ENCODE peak calls at places on chromosomes 4 and X, in seven cellular contexts. B is mammary epithelial cell; X is IMR-90; S is neural progenitor cell; P is right atrium auricular region; L is effector memory CD4-positive, alpha-beta T cell; T is transverse colon. Z is an unnamed sample.

GRCh38 chr4:99885063-99885664 is 9.1 kb downstream of the LAMTOR3 start:
- DNase-seq in B (peak; percentile 34), X (peak; percentile 38), S (peak; percentile 55), P (no peak), L (no peak), T (no peak), Z (no peak)

GRCh38 chr4:15482842-15483241 is 13.2 kb downstream of the CC2D2A start:
- DNase-seq in B (no peak), X (no peak), S (no peak), P (no peak), L (no peak), T (no peak), Z (no peak)

GRCh38 chr4:156335721-156336120 is 382.1 kb upstream of the CTSO start:
- DNase-seq in B (no peak), X (no peak), S (no peak), P (no peak), L (no peak), T (no peak), Z (no peak)

GRCh38 chrX:53556868-53557267 is 122.7 kb upstream of the HSD17B10 start:
- DNase-seq in B (no peak), X (no peak), S (no peak), P (no peak), L (no peak), T (no peak), Z (no peak)

GRCh38 chr4:72525938-72526337 is 43.1 kb downstream of the ADAMTS3 start:
- DNase-seq in B (peak; percentile 11), X (peak; percentile 43), S (no peak), P (no peak), L (no peak), T (no peak), Z (peak; percentile 22)

GRCh38 chr4:1499465-1499864 is 93.2 kb upstream of the NKX1-1 start:
- DNase-seq in B (no peak), X (no peak), S (no peak), P (no peak), L (no peak), T (no peak), Z (no peak)

GRCh38 chr4:10114607-10115006 is 2.0 kb downstream of the WDR1 start:
- DNase-seq in B (no peak), X (no peak), S (no peak), P (no peak), L (no peak), T (no peak), Z (no peak)

GRCh38 chr4:7956306-7957112 is 16.8 kb upstream of the AFAP1 start:
- DNase-seq in B (peak; percentile 92), X (peak; percentile 80), S (no peak), P (no peak), L (no peak), T (no peak), Z (peak; percentile 48)

GRCh38 chr4:48698029-48698901 is 81.8 kb downstream of the FRYL start:
- DNase-seq in B (peak; percentile 94), X (peak; percentile 85), S (peak; percentile 15), P (peak; percentile 73), L (no peak), T (peak; percentile 67), Z (peak; percentile 66)

GRCh38 chr4:125359363-125359762 is 44.6 kb downstream of the FAT4 start:
- DNase-seq in B (no peak), X (no peak), S (no peak), P (no peak), L (no peak), T (no peak), Z (no peak)

GRCh38 chrX:101291204-101291603 is at the start of gene TAF7L:
- DNase-seq in B (no peak), X (no peak), S (no peak), P (no peak), L (no peak), T (no peak), Z (no peak)

GRCh38 chr4:21202959-21203358 is 502.7 kb downstream of the PACRGL start:
- DNase-seq in B (no peak), X (no peak), S (no peak), P (no peak), L (no peak), T (no peak), Z (no peak)

GRCh38 chr4:21211836-21212235 is 511.6 kb downstream of the PACRGL start:
- DNase-seq in B (no peak), X (no peak), S (no peak), P (no peak), L (no peak), T (no peak), Z (no peak)

GRCh38 chr4:21209854-21210253 is 509.6 kb downstream of the PACRGL start:
- DNase-seq in B (no peak), X (no peak), S (no peak), P (no peak), L (no peak), T (no peak), Z (no peak)

GRCh38 chr4:21203416-21203815 is 503.2 kb downstream of the PACRGL start:
- DNase-seq in B (no peak), X (no peak), S (peak; percentile 8), P (no peak), L (no peak), T (no peak), Z (no peak)

GRCh38 chr4:21205821-21206531 is 505.7 kb downstream of the PACRGL start:
- DNase-seq in B (no peak), X (no peak), S (peak; percentile 19), P (no peak), L (no peak), T (no peak), Z (no peak)
- H3K4me3 ChIP-seq in B (no peak overlapping the region), X (no peak overlapping the region), S (no peak overlapping the region), P (no peak overlapping the region), L (no peak overlapping the region), T (no peak overlapping the region), Z (no peak overlapping the region)

GRCh38 chr4:95049838-95050237 is 292.1 kb downstream of the BMPR1B start:
- DNase-seq in B (no peak), X (peak; percentile 10), S (no peak), P (no peak), L (no peak), T (no peak), Z (no peak)

GRCh38 chr4:95050980-95051688 is 293.4 kb downstream of the BMPR1B start:
- DNase-seq in B (no peak), X (no peak), S (peak; percentile 78), P (no peak), L (no peak), T (no peak), Z (peak; percentile 7)

GRCh38 chr4:95048296-95048695 is 290.5 kb downstream of the BMPR1B start:
- DNase-seq in B (no peak), X (no peak), S (no peak), P (no peak), L (no peak), T (no peak), Z (no peak)

GRCh38 chr4:95051689-95052026 is 293.9 kb downstream of the BMPR1B start:
- DNase-seq in B (no peak), X (no peak), S (no peak), P (no peak), L (no peak), T (no peak), Z (no peak)
- H3K4me3 ChIP-seq in B (no peak overlapping the region), X (no peak overlapping the region), S (peak overlapping the region; percentile 10), P (no peak overlapping the region), L (no peak overlapping the region), T (no peak overlapping the region), Z (no peak overlapping the region)

DNA sequence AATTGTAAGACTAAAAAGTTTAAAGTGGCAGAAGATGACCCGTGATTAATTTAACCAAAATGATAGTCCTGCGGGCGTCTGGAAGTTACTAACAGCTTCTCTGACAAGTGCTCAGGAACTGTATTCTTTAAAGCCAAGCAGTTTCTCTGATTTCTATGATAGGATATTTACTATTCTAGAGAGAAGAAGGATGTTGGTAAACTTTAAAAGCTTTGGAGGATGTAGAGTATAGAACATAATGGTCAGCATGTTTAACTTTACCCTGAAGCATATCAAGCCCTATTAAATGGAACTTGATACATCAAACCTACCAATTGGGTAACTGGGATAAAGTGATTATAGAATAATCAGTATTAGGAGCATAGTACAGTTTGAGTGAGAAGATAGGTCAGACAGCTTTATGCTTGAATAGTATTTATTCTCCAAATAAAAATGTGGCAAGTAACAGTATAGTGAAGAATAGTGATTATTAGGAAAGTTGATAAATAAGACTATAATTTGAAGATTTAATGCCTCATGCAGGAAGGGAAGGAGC is 1.8 kb downstream of the STIM2 start:
- DNase-seq in B (peak; percentile 25), X (no peak), S (no peak), P (no peak), L (no peak), T (no peak), Z (no peak)
- H3K4me3 ChIP-seq in B (peak overlapping the region; percentile 80), X (peak overlapping the region; percentile 35), S (peak overlapping the region; percentile 71), P (peak overlapping the region; percentile 73), L (peak overlapping the region; percentile 72), T (peak overlapping the region; percentile 76), Z (peak overlapping the region; percentile 54)

DNA sequence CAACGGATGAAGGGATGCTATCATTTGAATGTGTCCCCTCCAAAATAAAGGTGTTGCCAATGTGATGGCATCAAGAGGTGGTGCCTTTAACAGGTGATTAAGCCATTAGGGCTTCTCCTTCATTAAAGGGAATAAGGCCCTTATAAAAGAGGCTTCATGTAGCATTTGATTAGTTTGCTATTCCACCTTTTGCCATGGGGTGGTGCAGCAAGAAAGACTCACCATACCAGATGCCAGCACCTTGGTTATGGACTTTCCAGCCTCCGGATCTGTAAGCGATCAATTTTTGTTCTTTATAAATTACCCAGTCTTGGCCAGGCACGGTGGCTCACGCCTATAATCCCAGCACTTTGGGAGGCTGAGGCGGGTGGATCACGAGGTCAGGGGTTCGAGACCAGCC is 7.9 kb upstream of the SLC25A43 start:
- DNase-seq in B (peak; percentile 16), X (peak; percentile 25), S (no peak), P (no peak), L (no peak), T (peak; percentile 31), Z (peak; percentile 32)
- H3K4me3 ChIP-seq in B (no peak overlapping the region), X (no peak overlapping the region), S (no peak overlapping the region), P (no peak overlapping the region), L (no peak overlapping the region), T (no peak overlapping the region), Z (no peak overlapping the region)

GRCh38 chr4:55158957-55159356 is 33.6 kb upstream of the KDR start:
- DNase-seq in B (no peak), X (no peak), S (no peak), P (no peak), L (no peak), T (no peak), Z (no peak)

GRCh38 chr4:55159851-55160250 is 34.5 kb upstream of the KDR start:
- DNase-seq in B (no peak), X (no peak), S (no peak), P (no peak), L (no peak), T (no peak), Z (no peak)

GRCh38 chr4:55162396-55162795 is 37.0 kb upstream of the KDR start:
- DNase-seq in B (no peak), X (no peak), S (no peak), P (no peak), L (no peak), T (no peak), Z (no peak)

GRCh38 chr4:55157559-55158277 is 32.3 kb upstream of the KDR start:
- DNase-seq in B (no peak), X (no peak), S (no peak), P (no peak), L (no peak), T (no peak), Z (no peak)

GRCh38 chr4:55161739-55162138 is 36.3 kb upstream of the KDR start:
- DNase-seq in B (no peak), X (no peak), S (no peak), P (no peak), L (no peak), T (no peak), Z (no peak)
- H3K4me3 ChIP-seq in B (no peak overlapping the region), X (no peak overlapping the region), S (no peak overlapping the region), P (no peak overlapping the region), L (no peak overlapping the region), T (no peak overlapping the region), Z (no peak overlapping the region)

Z was measured in body of pancreas.